ENCODE peak calls at places on chromosome 19, in five cellular contexts. B is bronchial epithelial cell, L is tibial nerve, K is tibial artery, X is breast epithelium. H is an unnamed sample. For H3K36me3, the result is how much of the 10 kb centered on the place peaks cover.

GRCh38 chr19:30090963-30091362 is 148.9 kb downstream of the URI1 start:
- DNase-seq in B (no peak), L (no peak), K (no peak), X (no peak), H (no peak)

GRCh38 chr19:29549105-29550070 is 23.6 kb downstream of the VSTM2B start:
- DNase-seq in B (no peak), L (no peak), K (peak), X (no peak), H (no peak)

GRCh38 chr19:38213911-38214625 is 10.0 kb downstream of the DPF1 start:
- DNase-seq in B (no peak), L (no peak), K (no peak), X (no peak), H (peak)

GRCh38 chr19:37329686-37330085 is 41.2 kb upstream of the ZNF527 start:
- DNase-seq in B (no peak), L (no peak), K (no peak), X (no peak), H (no peak)

GRCh38 chr19:55554749-55555152 is 9.4 kb upstream of the SBK3 start:
- DNase-seq in B (no peak), L (no peak), K (no peak), X (no peak), H (no peak)

GRCh38 chr19:50994129-50994528 is 7.3 kb downstream of the KLK8 start:
- DNase-seq in B (no peak), L (no peak), K (no peak), X (no peak), H (no peak)

GRCh38 chr19:48421548-48421947 is 24.2 kb upstream of the GRWD1 start:
- DNase-seq in B (no peak), L (no peak), K (no peak), X (no peak), H (no peak)

GRCh38 chr19:38617283-38617763 is 430 bp downstream of the MAP4K1 start:
- DNase-seq in B (no peak), L (no peak), K (no peak), X (no peak), H (no peak)

GRCh38 chr19:49837425-49837824 is 13.5 kb upstream of the PTOV1 start:
- DNase-seq in B (no peak), L (no peak), K (no peak), X (no peak), H (no peak)
- H3K36me3 ChIP-seq in B (under half), L (under half), K (half or more), X (under half), H (half or more)

DNA sequence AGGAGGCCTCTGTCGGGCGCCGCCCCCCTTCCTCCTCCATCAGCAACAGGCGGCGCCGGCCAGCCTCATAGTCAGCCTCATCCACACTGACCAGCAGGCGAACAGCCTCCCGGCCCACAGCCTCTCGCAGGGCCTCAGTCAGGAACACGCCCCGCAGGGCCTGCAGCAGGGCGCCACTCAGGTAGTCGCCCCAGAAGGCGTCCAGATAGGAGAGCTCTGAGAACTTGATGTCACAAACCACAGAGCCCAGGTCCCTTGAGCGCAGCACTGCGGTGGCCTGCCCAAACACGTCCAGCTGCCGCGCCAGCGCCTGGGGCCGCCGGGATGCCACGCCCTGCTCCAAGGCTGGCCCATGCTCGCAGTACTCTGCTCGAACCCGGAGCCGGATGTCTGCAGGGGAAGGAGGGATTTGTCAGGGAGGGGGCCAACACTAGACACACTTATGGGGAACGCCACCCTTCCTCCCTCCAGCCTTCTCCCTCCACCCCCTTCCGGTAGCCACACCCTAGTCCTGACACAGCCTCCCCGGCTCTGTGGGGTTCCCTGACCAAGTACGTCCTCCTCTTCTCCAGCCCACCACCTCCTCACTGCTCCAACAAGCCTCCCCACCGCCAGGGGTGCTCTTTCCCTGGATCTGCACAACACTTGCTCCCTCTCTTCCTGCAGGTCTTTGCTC is 17.9 kb downstream of the DEDD2 start:
- DNase-seq in B (peak), L (no peak), K (no peak), X (no peak), H (no peak)
- TF ChIP-seq CTCF in B (peak), L (no peak), K (no peak), X (no peak), H (no peak)

GRCh38 chr19:14703833-14704232 is 14.0 kb downstream of the ZNF333 start:
- DNase-seq in B (no peak), L (no peak), K (no peak), X (no peak), H (no peak)
- H3K36me3 ChIP-seq in B (under half), L (under half), K (half or more), X (under half), H (half or more)

GRCh38 chr19:43648633-43649032 is 9.0 kb upstream of the CADM4 start:
- DNase-seq in B (no peak), L (no peak), K (no peak), X (no peak), H (no peak)

GRCh38 chr19:43649514-43649913 is 9.9 kb upstream of the CADM4 start:
- DNase-seq in B (no peak), L (no peak), K (no peak), X (no peak), H (no peak)

GRCh38 chr19:43656436-43656835 is 13.5 kb downstream of the PLAUR start:
- DNase-seq in B (no peak), L (no peak), K (no peak), X (no peak), H (no peak)

GRCh38 chr19:43651758-43652545 is 12.3 kb upstream of the CADM4 start:
- DNase-seq in B (peak), L (peak), K (no peak), X (peak), H (peak)

DNA sequence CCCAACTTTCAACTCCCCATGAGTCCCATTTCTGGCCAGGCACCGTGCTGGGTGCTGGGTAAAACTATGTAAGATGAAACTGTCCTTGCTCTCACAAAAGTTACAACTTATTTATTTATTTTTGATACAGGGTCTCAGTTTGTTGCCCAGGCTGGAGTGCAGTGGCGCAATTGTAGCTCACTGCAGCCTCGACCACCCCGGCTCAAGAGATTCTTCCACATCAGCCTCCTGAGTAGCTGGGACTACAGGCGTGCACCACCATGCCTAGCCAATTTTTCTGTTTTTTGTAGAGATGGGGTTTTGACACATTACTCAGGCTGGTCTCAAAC is 12.9 kb upstream of the CADM4 start:
- DNase-seq in B (no peak), L (no peak), K (no peak), X (no peak), H (no peak)
- TF ChIP-seq CTCF in B (no peak), L (no peak), K (no peak), X (no peak), H (no peak)

DNA sequence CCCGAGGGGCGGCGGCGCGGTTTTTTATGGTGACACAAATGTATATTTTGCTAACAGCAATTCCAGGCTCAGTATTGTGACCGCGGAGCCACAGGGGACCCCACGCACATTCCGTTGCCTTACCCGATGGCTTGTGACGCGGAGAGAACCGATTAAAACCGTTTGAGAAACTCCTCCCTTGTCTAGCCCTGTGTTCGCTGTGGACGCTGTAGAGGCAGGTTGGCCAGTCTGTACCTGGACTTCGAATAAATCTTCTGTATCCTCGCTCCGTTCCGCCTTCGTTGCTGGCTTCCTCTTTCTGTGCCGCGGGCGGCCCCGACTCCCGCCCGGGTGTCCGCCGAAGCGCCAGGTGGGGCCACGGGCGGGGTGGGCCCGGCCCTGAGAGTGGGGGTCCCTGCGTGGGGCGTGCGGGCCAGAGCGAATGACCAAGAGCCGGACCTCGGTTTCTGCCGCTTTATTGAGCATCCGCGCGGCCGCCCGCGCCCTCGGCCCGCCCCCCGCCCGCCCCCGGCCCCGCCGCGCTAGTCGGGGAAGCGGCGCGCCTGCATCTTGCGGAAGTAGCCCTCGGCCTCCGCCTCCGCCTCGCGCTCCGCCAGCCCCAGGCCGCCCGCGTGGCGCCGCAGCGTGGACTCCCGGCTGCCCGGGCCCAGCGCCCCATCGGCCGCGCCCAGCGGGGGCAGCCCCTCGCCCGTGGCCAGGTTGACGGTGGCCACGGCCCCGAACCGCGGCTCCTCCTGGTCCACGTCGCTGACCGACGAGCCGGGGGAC is 9.5 kb downstream of the PLPPR3 start:
- DNase-seq in B (no peak), L (no peak), K (no peak), X (no peak), H (no peak)
- H3K36me3 ChIP-seq in B (under half), L (under half), K (half or more), X (under half), H (half or more)

GRCh38 chr19:3722443-3723109 is 14.4 kb downstream of the TJP3 start:
- DNase-seq in B (no peak), L (no peak), K (no peak), X (no peak), H (no peak)

GRCh38 chr19:3719868-3720532 is 11.8 kb downstream of the TJP3 start:
- DNase-seq in B (no peak), L (no peak), K (no peak), X (no peak), H (no peak)

GRCh38 chr19:3720533-3720917 is 12.3 kb downstream of the TJP3 start:
- DNase-seq in B (no peak), L (no peak), K (no peak), X (no peak), H (no peak)

GRCh38 chr19:3721900-3722442 is 13.8 kb downstream of the TJP3 start:
- DNase-seq in B (no peak), L (no peak), K (no peak), X (no peak), H (no peak)

DNA sequence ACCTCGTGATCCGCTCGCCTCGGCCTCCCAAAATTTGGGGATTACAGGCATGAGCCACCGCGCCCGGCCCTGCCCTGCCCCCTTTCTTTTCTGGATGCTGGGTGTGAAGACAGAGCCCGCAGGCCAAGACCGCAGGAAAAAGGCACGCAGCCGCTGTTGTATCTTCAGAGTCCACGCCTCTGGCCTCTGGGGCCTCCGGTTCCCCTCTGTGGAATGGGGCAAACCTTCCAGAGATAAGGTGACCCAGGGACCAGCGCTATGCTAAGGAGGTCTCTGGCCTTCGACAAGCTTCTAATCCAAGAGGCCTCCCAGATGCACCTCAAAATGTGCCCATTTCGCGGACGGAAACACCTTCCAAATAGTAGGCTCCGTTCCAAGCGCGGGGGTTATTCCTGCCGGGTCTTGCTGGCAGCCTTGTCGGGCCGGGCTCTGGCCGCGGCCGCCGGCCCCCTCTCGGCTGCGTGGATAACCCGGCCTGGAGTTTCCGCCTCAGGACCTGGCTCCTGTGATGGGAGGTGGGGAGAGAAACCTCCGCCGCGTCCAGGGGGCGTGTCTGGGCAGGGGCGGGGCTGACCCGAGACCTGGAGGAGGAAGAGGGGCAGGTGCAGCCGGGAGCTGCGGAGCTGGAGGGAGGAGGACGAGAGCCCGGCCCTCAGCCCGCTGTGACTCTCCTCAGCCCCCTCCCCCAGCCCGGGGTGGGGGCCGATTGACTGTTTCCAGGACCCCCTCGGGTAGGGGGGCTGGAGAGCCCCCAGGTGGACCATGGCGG is 13.1 kb downstream of the TJP3 start:
- DNase-seq in B (peak), L (no peak), K (peak), X (peak), H (peak)
- TF ChIP-seq CTCF in B (no peak), L (peak), K (no peak), X (no peak), H (no peak)

DNA sequence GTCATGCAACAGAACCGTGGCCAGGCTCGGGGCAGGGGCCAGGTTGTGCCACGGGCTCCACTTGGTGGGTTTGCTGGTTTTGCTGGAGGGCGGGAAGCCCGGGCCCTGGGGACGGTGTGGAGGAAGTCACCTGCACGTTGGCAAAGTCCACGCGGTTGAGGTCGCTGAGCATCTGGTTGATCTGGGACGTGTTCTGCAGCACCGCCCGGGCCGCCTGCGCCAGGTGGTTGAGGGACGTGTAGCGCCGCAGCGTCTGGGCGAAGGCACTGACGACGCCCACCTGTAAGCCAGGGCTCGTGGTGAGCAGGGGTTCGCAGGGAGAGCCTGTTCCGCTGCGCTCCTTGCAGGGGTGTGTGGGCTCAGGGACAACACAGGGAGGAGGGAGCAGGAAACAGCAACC is 24.7 kb upstream of the RANBP3 start:
- DNase-seq in B (no peak), L (no peak), K (no peak), X (no peak), H (no peak)
- H3K36me3 ChIP-seq in B (under half), L (under half), K (half or more), X (under half), H (under half)